ENCODE peak calls at places on chromosomes 1 and 21, in six cellular contexts. M, Z, B, Y, L and W are unnamed samples.

GRCh38 chr21:42635848-42636534 is 17.4 kb upstream of the PDE9A start:
- DNase-seq in M (peak; percentile 39), Z (no peak), B (no peak), Y (no peak), L (no peak), W (no peak)

GRCh38 chr1:50661626-50662025 is 238.4 kb upstream of the DMRTA2 start:
- DNase-seq in M (no peak), Z (no peak), B (no peak), Y (no peak), L (no peak), W (no peak)

GRCh38 chr1:2344744-2345296 is 46.5 kb downstream of the MORN1 start:
- DNase-seq in M (peak; percentile 47), Z (no peak), B (no peak), Y (no peak), L (no peak), W (no peak)

GRCh38 chr1:72105201-72105600 is 177.1 kb downstream of the NEGR1 start:
- DNase-seq in M (no peak), Z (no peak), B (no peak), Y (no peak), L (no peak), W (no peak)

GRCh38 chr1:231571904-231572303 is 43.4 kb downstream of the TSNAX start:
- DNase-seq in M (no peak), Z (no peak), B (no peak), Y (no peak), L (no peak), W (no peak)

GRCh38 chr1:239126881-239127280 is 259.5 kb upstream of the CHRM3 start:
- DNase-seq in M (no peak), Z (no peak), B (no peak), Y (no peak), L (no peak), W (no peak)

GRCh38 chr1:201361652-201362504 is 15.6 kb downstream of the TNNT2 start:
- DNase-seq in M (peak; percentile 67), Z (no peak), B (peak; percentile 87), Y (peak; percentile 31), L (no peak), W (peak; percentile 51)

GRCh38 chr1:167455786-167456446 is 62.4 kb downstream of the CD247 start:
- DNase-seq in M (no peak), Z (peak; percentile 69), B (no peak), Y (peak; percentile 70), L (no peak), W (peak; percentile 81)

GRCh38 chr1:205376739-205377138 is 20.0 kb upstream of the KLHDC8A start:
- DNase-seq in M (no peak), Z (no peak), B (no peak), Y (no peak), L (no peak), W (no peak)

GRCh38 chr1:53134961-53135734 is 7.3 kb downstream of the SLC1A7 start:
- DNase-seq in M (no peak), Z (no peak), B (no peak), Y (no peak), L (no peak), W (no peak)

GRCh38 chr1:203171341-203172183 is 4.1 kb downstream of the MYBPH start:
- DNase-seq in M (peak; percentile 49), Z (no peak), B (no peak), Y (no peak), L (no peak), W (no peak)

GRCh38 chr1:167219646-167220536 is 795 bp upstream of the POU2F1 start:
- DNase-seq in M (peak; percentile 85), Z (peak; percentile 91), B (peak; percentile 31), Y (peak; percentile 91), L (peak; percentile 79), W (peak; percentile 97)

GRCh38 chr1:60169206-60169605 is 95.6 kb upstream of the C1orf87 start:
- DNase-seq in M (no peak), Z (no peak), B (no peak), Y (no peak), L (no peak), W (no peak)

GRCh38 chr1:10530281-10530740 is 55.6 kb downstream of the PEX14 start:
- DNase-seq in M (peak; percentile 83), Z (no peak), B (peak; percentile 66), Y (no peak), L (no peak), W (no peak)

GRCh38 chr1:2003564-2004131 is at the start of gene CFAP74:
- DNase-seq in M (no peak), Z (no peak), B (no peak), Y (peak; percentile 40), L (peak; percentile 4), W (peak; percentile 38)

GRCh38 chr1:183218039-183218618 is 32.1 kb downstream of the LAMC2 start:
- DNase-seq in M (no peak), Z (no peak), B (no peak), Y (no peak), L (no peak), W (no peak)

GRCh38 chr1:173445164-173445563 is 32.0 kb upstream of the PRDX6 start:
- DNase-seq in M (no peak), Z (no peak), B (no peak), Y (no peak), L (no peak), W (no peak)

GRCh38 chr1:13700521-13701273 is 709 bp downstream of the PRDM2 start:
- DNase-seq in M (no peak), Z (peak; percentile 45), B (no peak), Y (peak; percentile 57), L (peak; percentile 10), W (peak; percentile 58)

GRCh38 chr1:119470958-119471357 is 36.1 kb upstream of the HSD3B1 start:
- DNase-seq in M (no peak), Z (no peak), B (no peak), Y (no peak), L (no peak), W (no peak)

GRCh38 chr1:197841828-197842573 is 60.4 kb upstream of the C1orf53 start:
- DNase-seq in M (no peak), Z (no peak), B (no peak), Y (no peak), L (no peak), W (no peak)

GRCh38 chr21:18298228-18298627 is 53.6 kb downstream of the CHODL start:
- DNase-seq in M (no peak), Z (no peak), B (no peak), Y (no peak), L (no peak), W (no peak)

GRCh38 chr1:206766251-206766856 is 4.2 kb upstream of the IL19 start:
- DNase-seq in M (no peak), Z (peak; percentile 63), B (no peak), Y (peak; percentile 78), L (peak; percentile 37), W (peak; percentile 87)

GRCh38 chr1:26951216-26951615 is 9.1 kb downstream of the KDF1 start:
- DNase-seq in M (no peak), Z (no peak), B (no peak), Y (no peak), L (no peak), W (no peak)

GRCh38 chr1:27527857-27528700 is 38.1 kb upstream of the WASF2 start:
- DNase-seq in M (peak; percentile 78), Z (peak; percentile 35), B (peak; percentile 60), Y (peak; percentile 63), L (no peak), W (peak; percentile 66)

GRCh38 chr21:38993561-38993960 is 187.8 kb downstream of the ETS2 start:
- DNase-seq in M (no peak), Z (no peak), B (no peak), Y (no peak), L (no peak), W (no peak)

GRCh38 chr1:46991083-46991923 is 32.2 kb upstream of the CYP4X1 start:
- DNase-seq in M (no peak), Z (no peak), B (no peak), Y (no peak), L (no peak), W (no peak)

GRCh38 chr21:31405638-31406037 is 61.6 kb upstream of the TIAM1 start:
- DNase-seq in M (no peak), Z (no peak), B (no peak), Y (no peak), L (no peak), W (no peak)

GRCh38 chr1:41232305-41232704 is 9.8 kb downstream of the SCMH1 start:
- DNase-seq in M (no peak), Z (no peak), B (no peak), Y (no peak), L (no peak), W (no peak)

GRCh38 chr1:227937031-227937430 is 10.7 kb downstream of the WNT9A start:
- DNase-seq in M (peak; percentile 33), Z (no peak), B (no peak), Y (no peak), L (no peak), W (no peak)

GRCh38 chr1:233641029-233641428 is 27.1 kb downstream of the KCNK1 start:
- DNase-seq in M (no peak), Z (no peak), B (no peak), Y (no peak), L (no peak), W (no peak)

GRCh38 chr1:196609114-196609737 is 986 bp upstream of the KCNT2 start:
- DNase-seq in M (no peak), Z (peak; percentile 2), B (peak; percentile 14), Y (no peak), L (no peak), W (no peak)

GRCh38 chr1:203359010-203359571 is 8.2 kb upstream of the FMOD start:
- DNase-seq in M (no peak), Z (no peak), B (no peak), Y (no peak), L (no peak), W (no peak)

GRCh38 chr1:13766906-13767564 is 67.0 kb downstream of the PRDM2 start:
- DNase-seq in M (no peak), Z (no peak), B (no peak), Y (no peak), L (no peak), W (no peak)

GRCh38 chr1:87864676-87865075 is 536.0 kb downstream of the LMO4 start:
- DNase-seq in M (no peak), Z (no peak), B (no peak), Y (no peak), L (no peak), W (no peak)